ENCODE peak calls at places on chromosomes 16 and 17, in nine cellular contexts. P is NCI-H1105 treated with DMSO at 0.1 percent for 48 hours; U is activated naive CD8-positive, alpha-beta T cell treated with anti-CD3 and anti-CD28 coated beads for 36 hours; T is DMS153; C is stimulated activated naive CD4-positive, alpha-beta T cell; Y is AG08395; Z is progenitor cell of endocrine pancreas; L is stimulated activated CD4-positive, alpha-beta T cell treated with anti-CD3 and anti-CD28 coated beads, TNF-alpha, amount 100 ng/mL, for 24 hours; M is choroid plexus epithelial cell. O is an unnamed sample.

GRCh38 chr16:88705746-88706287 is 391 bp downstream of the RNF166 start:
- DNase-seq in P (no peak), U (peak), T (no peak), M (no peak), Z (no peak), Y (no peak), C (no peak), L (no peak), O (no peak)

GRCh38 chr17:37791985-37792384 is 47.1 kb upstream of the HNF1B start:
- DNase-seq in M (no peak), C (no peak), L (no peak), Z (no peak), P (no peak), U (no peak), Y (no peak), T (no peak), O (no peak)

GRCh38 chr17:14032234-14032633 is 37.1 kb upstream of the COX10 start:
- DNase-seq in T (no peak), U (no peak), P (no peak), Y (no peak), C (no peak), M (no peak), L (no peak), Z (no peak), O (no peak)

GRCh38 chr17:9332164-9332527 is 243.5 kb downstream of the STX8 start:
- DNase-seq in P (no peak), U (no peak), M (no peak), L (no peak), T (no peak), Z (no peak), C (no peak), Y (no peak), O (no peak)

GRCh38 chr17:42404326-42405055 is 16.2 kb upstream of the STAT3 start:
- DNase-seq in T (no peak), L (no peak), U (no peak), Z (no peak), C (no peak), Y (no peak), P (no peak), M (no peak), O (no peak)

GRCh38 chr16:24701521-24701951 is 27.9 kb upstream of the TNRC6A start:
- DNase-seq in C (no peak), L (no peak), U (no peak), T (no peak), M (peak), P (no peak), Y (peak), Z (no peak), O (peak)

GRCh38 chr17:69960755-69961154 is 114.3 kb upstream of the KCNJ16 start:
- DNase-seq in P (peak), C (no peak), T (no peak), L (no peak), Z (no peak), U (no peak), Y (no peak), M (no peak), O (no peak)

GRCh38 chr17:52751051-52751450 is 592.5 kb upstream of the CA10 start:
- DNase-seq in Z (no peak), Y (no peak), L (no peak), P (no peak), T (peak), M (no peak), U (no peak), C (no peak), O (no peak)

GRCh38 chr16:22816475-22816874 is 2.5 kb downstream of the HS3ST2 start:
- DNase-seq in Z (no peak), P (no peak), M (no peak), T (no peak), L (no peak), C (no peak), U (no peak), Y (no peak), O (no peak)

GRCh38 chr17:27573971-27574525 is 56.9 kb upstream of the LGALS9 start:
- DNase-seq in Z (no peak), L (no peak), M (peak), U (no peak), C (no peak), T (no peak), P (no peak), Y (peak), O (peak)

GRCh38 chr17:65538679-65539529 is 22.5 kb downstream of the AXIN2 start:
- DNase-seq in T (no peak), U (no peak), P (no peak), Y (no peak), Z (no peak), M (no peak), C (peak), L (no peak), O (no peak)

GRCh38 chr17:51355314-51356083 is 95.2 kb downstream of the UTP18 start:
- DNase-seq in U (no peak), C (no peak), Y (peak), M (no peak), P (peak), L (no peak), Z (no peak), T (no peak), O (no peak)

GRCh38 chr16:23302045-23302956 is at the start of gene SCNN1B:
- DNase-seq in Z (peak), P (peak), C (no peak), U (peak), L (no peak), M (no peak), T (no peak), Y (no peak), O (no peak)

GRCh38 chr16:9042943-9043680 is 48.3 kb upstream of the HAPSTR1 start:
- DNase-seq in Y (peak), P (no peak), U (no peak), M (peak), C (no peak), L (no peak), Z (no peak), T (no peak), O (peak)

GRCh38 chr17:37792787-37793186 is 47.9 kb upstream of the HNF1B start:
- DNase-seq in P (no peak), U (no peak), T (no peak), C (no peak), M (peak), Y (peak), L (no peak), Z (no peak), O (peak)

GRCh38 chr16:70736454-70737376 is 50.9 kb upstream of the MTSS2 start:
- DNase-seq in P (no peak), Z (no peak), C (no peak), L (no peak), U (peak), T (no peak), Y (no peak), M (peak), O (no peak)

GRCh38 chr17:76157759-76158158 is 16.7 kb upstream of the FOXJ1 start:
- DNase-seq in C (no peak), U (no peak), T (no peak), Z (no peak), Y (no peak), L (no peak), P (no peak), M (no peak), O (no peak)

GRCh38 chr16:53091508-53092211 is 36.9 kb downstream of the CHD9 start:
- DNase-seq in C (no peak), L (no peak), T (no peak), U (no peak), M (peak), P (peak), Y (peak), Z (no peak), O (peak)

GRCh38 chr17:79811036-79811887 is 14.4 kb upstream of the CBX8 start:
- DNase-seq in Y (peak), L (no peak), T (peak), P (peak), U (no peak), C (no peak), M (no peak), Z (peak), O (no peak)

O was measured in fibroblast of pulmonary artery.